ENCODE peak calls at places on chromosomes 3 and 15, in five cellular contexts. B, E, R, X and C are unnamed samples.

GRCh38 chr15:79051941-79052731 is 38.4 kb downstream of the RASGRF1 start:
- DNase-seq in B (no peak), R (no peak), X (no peak), E (no peak), C (no peak)

GRCh38 chr3:175065492-175065891 is 206.4 kb downstream of the NAALADL2 start:
- DNase-seq in X (no peak), E (no peak), B (no peak), R (no peak), C (no peak)

GRCh38 chr3:149542375-149543312 is 68.1 kb downstream of the TM4SF4 start:
- DNase-seq in E (no peak), B (peak), R (no peak), X (no peak), C (no peak)

GRCh38 chr3:24202071-24202470 is 257.0 kb downstream of the NR1D2 start:
- DNase-seq in X (peak), E (no peak), R (no peak), B (no peak), C (no peak)

GRCh38 chr15:93020976-93021772 is 67.8 kb downstream of the RGMA start:
- DNase-seq in X (no peak), B (no peak), R (no peak), E (no peak), C (no peak)

GRCh38 chr3:183828538-183828870 is 3.1 kb upstream of the MAP6D1 start:
- DNase-seq in E (no peak), X (no peak), B (no peak), R (no peak), C (no peak)

GRCh38 chr15:75517233-75517632 is 61.9 kb downstream of the PTPN9 start:
- DNase-seq in R (no peak), E (no peak), X (peak), B (no peak), C (no peak)

GRCh38 chr3:49492969-49493368 is 22.9 kb downstream of the DAG1 start:
- DNase-seq in R (no peak), X (no peak), B (no peak), E (no peak), C (no peak)

GRCh38 chr15:28895566-28895965 is 9.8 kb downstream of the APBA2 start:
- DNase-seq in X (no peak), R (no peak), B (no peak), E (no peak), C (no peak)

GRCh38 chr3:131619821-131620220 is 117.0 kb upstream of the MRPL3 start:
- DNase-seq in X (no peak), E (no peak), R (no peak), B (no peak), C (no peak)

GRCh38 chr3:191005790-191006189 is 143.3 kb upstream of the GMNC start:
- DNase-seq in E (peak), B (no peak), R (no peak), X (no peak), C (no peak)

GRCh38 chr3:39208463-39209055 is 16.2 kb upstream of the XIRP1 start:
- DNase-seq in X (peak), E (peak), R (no peak), B (peak), C (peak)

GRCh38 chr3:63706321-63707085 is 54.0 kb downstream of the SNTN start:
- DNase-seq in B (no peak), E (no peak), X (peak), R (no peak), C (no peak)

GRCh38 chr3:119630562-119631329 is 29.6 kb downstream of the POPDC2 start:
- DNase-seq in X (peak), B (peak), E (no peak), R (no peak), C (peak)

GRCh38 chr3:61776390-61776789 is 215.0 kb downstream of the PTPRG start:
- DNase-seq in X (no peak), E (no peak), R (no peak), B (no peak), C (no peak)

GRCh38 chr15:92638709-92639365 is 16.7 kb downstream of the FAM174B start:
- DNase-seq in X (no peak), R (no peak), E (no peak), B (no peak), C (no peak)

DNA sequence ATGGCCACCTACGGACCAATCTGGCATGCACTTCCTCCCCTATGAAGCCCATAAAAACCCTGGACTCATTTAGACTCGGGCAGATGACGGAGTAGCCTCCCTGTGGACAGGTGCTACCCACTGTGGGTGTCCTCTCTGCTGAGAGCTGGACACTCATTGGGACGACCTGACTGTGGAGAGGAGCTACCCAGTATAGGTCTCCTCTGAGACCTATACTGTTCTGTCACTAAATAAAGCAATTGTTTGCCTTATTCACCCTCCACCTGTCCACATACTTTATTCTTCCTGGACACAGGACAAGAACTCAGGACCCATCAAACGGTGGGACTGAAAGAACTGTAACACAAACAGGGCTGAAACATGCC is 53.3 kb upstream of the CADM2 start:
- DNase-seq in B (no peak), R (no peak), X (no peak), E (no peak), C (no peak)
- TF ChIP-seq CTCF in B (no peak), R (no peak), X (no peak), E (no peak), C (no peak)

GRCh38 chr15:59794229-59794886 is 105.2 kb upstream of the BNIP2 start:
- DNase-seq in B (no peak), E (no peak), R (no peak), X (no peak), C (no peak)
- H3K4me3 ChIP-seq in B (no peak), E (no peak), R (no peak), X (no peak), C (no peak)

DNA sequence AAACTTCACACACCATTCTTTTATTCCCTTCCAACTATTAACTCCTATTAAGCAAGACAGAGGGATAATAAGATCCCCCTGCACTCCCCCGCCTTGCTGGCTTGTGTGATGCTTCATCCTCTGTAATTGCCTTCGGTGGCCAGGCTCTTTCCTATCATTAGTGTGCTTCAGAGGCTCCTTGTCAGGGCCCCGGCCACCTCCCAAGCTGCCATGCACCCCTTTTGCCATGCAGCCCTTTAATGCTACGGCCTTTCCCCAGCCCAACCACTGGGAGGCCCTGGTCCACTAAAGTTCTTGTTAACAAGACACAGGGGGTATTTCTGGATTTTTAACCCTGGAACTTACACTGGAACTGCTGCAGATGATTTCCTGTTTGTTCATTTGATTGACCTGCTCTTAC is 175.9 kb upstream of the TOPAZ1 start:
- DNase-seq in R (no peak), E (peak), X (no peak), B (no peak), C (no peak)
- TF ChIP-seq CTCF in R (no peak), E (peak), X (no peak), B (no peak), C (no peak)

DNA sequence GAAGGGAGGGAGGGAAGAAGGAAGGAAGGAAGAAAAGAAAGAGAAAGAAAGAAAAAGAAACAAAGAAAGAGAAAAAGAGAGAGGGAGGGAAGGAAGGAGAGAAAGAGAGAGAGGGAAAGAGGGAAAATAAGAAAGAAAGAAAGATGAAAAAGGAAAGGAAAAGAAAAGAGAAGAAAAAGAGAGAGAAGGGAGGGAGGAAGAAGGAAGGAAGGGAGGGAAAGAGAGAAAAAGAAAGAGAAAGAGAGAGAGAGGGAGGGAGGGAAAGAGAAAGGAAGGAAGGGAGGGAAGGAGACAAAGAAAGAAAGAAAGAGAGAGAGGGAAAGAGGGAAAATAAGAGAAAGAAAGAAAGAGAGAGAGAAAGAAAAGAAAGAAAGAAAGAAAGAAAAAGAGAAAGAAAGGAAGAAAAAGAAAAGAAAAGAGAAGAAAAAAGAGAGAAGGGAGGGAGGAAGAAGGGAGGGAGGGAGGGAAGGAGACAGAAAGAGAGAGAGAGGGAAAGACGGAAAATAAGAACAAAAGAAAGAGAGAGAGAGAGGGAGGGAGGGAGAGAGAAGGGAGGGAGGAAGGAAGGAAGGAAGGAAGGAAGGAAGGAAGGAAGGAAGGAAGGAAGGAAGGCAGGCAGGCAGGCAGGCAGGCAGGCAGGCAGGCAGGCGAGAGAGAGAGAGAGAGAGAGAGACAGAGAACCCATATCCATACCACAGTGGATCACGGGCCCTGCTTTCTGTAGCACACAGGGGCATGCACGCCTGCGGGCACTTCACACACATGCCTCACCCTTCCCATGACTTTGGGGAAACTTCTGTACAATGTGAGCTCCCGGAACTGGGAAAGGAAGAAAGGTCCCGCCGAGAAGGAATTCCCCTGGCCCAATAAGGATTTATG is 52.5 kb downstream of the ADCY5 start:
- DNase-seq in E (no peak), B (no peak), R (no peak), X (no peak), C (no peak)
- H3K4me3 ChIP-seq in E (no peak), B (no peak), R (no peak), X (no peak), C (no peak)

DNA sequence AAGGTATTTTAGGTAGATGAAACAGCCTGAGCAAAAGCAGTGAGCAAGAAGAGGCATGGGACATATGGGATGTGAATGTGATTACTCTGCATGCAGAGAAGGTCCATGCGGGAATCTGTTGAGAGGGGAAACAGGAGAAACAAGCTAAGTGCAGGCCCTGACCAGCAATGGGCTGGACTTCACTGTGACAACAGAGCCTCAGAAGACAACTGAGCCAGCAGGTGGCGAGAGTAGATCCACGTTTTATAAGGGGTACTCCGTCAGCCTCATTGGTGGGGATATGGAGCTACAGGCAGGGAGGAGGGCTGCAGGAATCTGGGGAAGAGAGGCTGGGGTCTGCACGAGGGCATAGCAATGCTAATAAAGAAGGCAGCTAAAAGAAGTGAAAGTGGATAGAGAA is 405.9 kb upstream of the LMCD1 start:
- DNase-seq in B (no peak), E (peak), R (no peak), X (no peak), C (no peak)
- TF ChIP-seq CTCF in B (no peak), E (peak), R (no peak), X (no peak), C (no peak)